ENCODE peak calls at places on chromosomes 11 and 22, in four cellular contexts. C is HepG2, E is K562, N is GM12878. K is an unnamed sample.

GRCh38 chr11:26286472-26287066 is 45.4 kb upstream of the ANO3 start:
- DNase-seq in C (peak), E (no peak), N (no peak), K (no peak)

GRCh38 chr11:69861901-69862300 is 42.7 kb upstream of the FGF3 start:
- DNase-seq in C (no peak), E (no peak), N (no peak), K (no peak)

GRCh38 chr11:3169235-3169951 is 4.3 kb upstream of the OSBPL5 start:
- DNase-seq in C (no peak), E (peak), N (no peak), K (no peak)

GRCh38 chr11:86812981-86813380 is 12.6 kb downstream of the PRSS23 start:
- DNase-seq in C (no peak), E (no peak), N (no peak), K (no peak)

GRCh38 chr11:19460718-19461405 is 220.1 kb upstream of the E2F8 start:
- DNase-seq in C (no peak), E (no peak), N (no peak), K (no peak)

GRCh38 chr11:120208777-120209176 is 2.1 kb upstream of the OAF start:
- DNase-seq in C (peak), E (no peak), N (no peak), K (no peak)

GRCh38 chr11:13962562-13963168 is at the start of gene SPON1:
- DNase-seq in C (no peak), E (no peak), N (no peak), K (peak)

GRCh38 chr11:47007579-47007978 is 71.0 kb downstream of the CSTPP1 start:
- DNase-seq in C (no peak), E (no peak), N (no peak), K (no peak)

GRCh38 chr22:36461665-36462474 is 19.6 kb downstream of the TXN2 start:
- DNase-seq in C (peak), E (no peak), N (no peak), K (peak)

GRCh38 chr11:11456896-11457295 is 103.8 kb upstream of the CSNK2A3 start:
- DNase-seq in C (no peak), E (no peak), N (no peak), K (no peak)

GRCh38 chr11:75524576-75525432 is 937 bp downstream of the GDPD5 start:
- DNase-seq in C (no peak), E (peak), N (no peak), K (no peak)

GRCh38 chr11:8069771-8070170 is 11.2 kb upstream of the TUB start:
- DNase-seq in C (no peak), E (no peak), N (no peak), K (no peak)

GRCh38 chr11:88152381-88152780 is 22.9 kb downstream of the RAB38 start:
- DNase-seq in C (no peak), E (no peak), N (no peak), K (no peak)

GRCh38 chr11:102322560-102322959 is 5.3 kb downstream of the BIRC3 start:
- DNase-seq in C (no peak), E (no peak), N (no peak), K (no peak)

GRCh38 chr11:79404325-79404724 is 36.5 kb downstream of the TENM4 start:
- DNase-seq in C (no peak), E (no peak), N (no peak), K (no peak)

GRCh38 chr22:29299136-29299900 is 7.1 kb upstream of the GAS2L1 start:
- DNase-seq in C (no peak), E (no peak), N (no peak), K (no peak)
- TF ChIP-seq HDAC2 in C (no peak), E (no peak), N (no peak), K (no peak)

GRCh38 chr11:129680907-129681306 is 134.7 kb upstream of the TMEM45B start:
- DNase-seq in C (no peak), E (no peak), N (no peak), K (no peak)
- H3K9ac ChIP-seq in C (no peak), E (no peak), N (no peak), K (no peak)

GRCh38 chr11:66317322-66317765 is 500 bp upstream of the CD248 start:
- DNase-seq in C (peak), E (no peak), N (no peak), K (no peak)
- TF ChIP-seq HDAC2 in C (no peak), E (no peak), N (no peak), K (no peak)

GRCh38 chr11:85665756-85666155 is 827 bp upstream of the CREBZF start:
- DNase-seq in C (no peak), E (no peak), N (no peak), K (no peak)
- H3K9ac ChIP-seq in C (peak), E (no peak), N (no peak), K (no peak)

DNA sequence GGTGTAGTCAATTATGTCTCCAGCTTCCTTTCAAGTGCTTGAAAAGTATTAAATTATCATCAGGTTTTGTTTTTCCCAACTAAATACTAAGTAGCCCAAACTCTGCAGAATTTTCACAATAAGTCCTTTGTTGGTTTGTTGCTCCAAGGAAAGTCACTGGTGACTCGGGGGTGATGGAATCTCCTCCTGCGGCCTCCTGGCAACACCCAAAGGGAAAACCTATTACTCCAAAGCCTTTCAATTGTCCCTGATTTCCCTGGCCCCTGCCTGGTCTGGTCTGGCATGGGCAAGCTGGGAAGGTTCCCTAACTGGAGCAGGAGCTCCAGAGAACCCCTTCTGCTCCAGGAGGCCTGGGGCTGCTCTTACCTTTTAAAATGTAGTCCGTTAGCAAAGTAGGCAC is 47.9 kb downstream of the FEZ1 start:
- DNase-seq in C (no peak), E (no peak), N (no peak), K (no peak)
- TF ChIP-seq HDAC2 in C (no peak), E (no peak), N (no peak), K (no peak)

GRCh38 chr22:26894362-26894761 is 237.0 kb downstream of the MIAT start:
- DNase-seq in C (no peak), E (no peak), N (no peak), K (no peak)
- H3K9ac ChIP-seq in C (no peak), E (no peak), N (no peak), K (no peak)

GRCh38 chr11:45659031-45659817 is 6.2 kb downstream of the CHST1 start:
- DNase-seq in C (no peak), E (no peak), N (no peak), K (no peak)

GRCh38 chr11:45660717-45661416 is 4.6 kb downstream of the CHST1 start:
- DNase-seq in C (no peak), E (no peak), N (no peak), K (no peak)

GRCh38 chr11:45659818-45660160 is 5.6 kb downstream of the CHST1 start:
- DNase-seq in C (no peak), E (no peak), N (no peak), K (no peak)

GRCh38 chr11:45657496-45658260 is 7.7 kb downstream of the CHST1 start:
- DNase-seq in C (no peak), E (no peak), N (no peak), K (no peak)

DNA sequence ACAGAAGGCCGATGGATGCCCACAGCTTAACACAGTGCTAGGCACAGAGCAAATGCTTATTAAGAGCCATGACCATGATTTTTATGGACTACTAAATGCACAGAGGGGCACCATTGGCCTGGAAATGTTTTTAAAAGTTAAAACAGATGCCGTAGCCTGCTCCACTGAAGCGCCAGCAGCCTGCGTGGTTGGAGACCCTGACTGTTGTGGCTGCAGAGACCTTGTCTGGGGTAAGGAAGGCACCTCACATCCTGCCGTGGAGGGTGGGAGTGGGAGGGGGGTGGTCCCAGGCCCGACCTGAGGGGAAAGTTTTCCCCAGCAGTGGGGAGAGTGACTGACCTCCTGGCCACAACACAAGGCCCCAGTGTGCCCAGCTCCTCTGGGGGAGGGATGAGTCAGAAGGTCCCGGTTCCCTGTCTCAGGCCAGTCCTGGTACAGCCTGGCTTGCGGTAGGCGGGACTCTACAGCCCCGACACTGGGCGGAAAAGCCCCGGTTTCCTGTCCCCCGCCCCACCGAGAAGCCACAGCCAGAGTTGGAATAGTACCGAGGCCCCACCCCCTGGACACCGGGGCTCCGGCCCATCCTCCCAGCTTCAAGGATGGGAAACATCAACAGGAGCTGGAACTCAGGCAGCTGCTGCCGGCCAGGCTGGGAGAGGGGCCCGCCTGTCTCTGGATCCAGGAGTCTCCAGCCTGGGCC is 7.0 kb downstream of the CHST1 start:
- DNase-seq in C (peak), E (no peak), N (no peak), K (peak)
- TF ChIP-seq HDAC2 in C (no peak), E (no peak), N (no peak), K (no peak)

GRCh38 chr11:133656100-133656635 is 123.9 kb upstream of the OPCML start:
- DNase-seq in C (no peak), E (no peak), N (no peak), K (peak)
- H3K9ac ChIP-seq in C (no peak), E (no peak), N (no peak), K (no peak)

GRCh38 chr11:43547900-43548381 is 132.6 kb upstream of the HSD17B12 start:
- DNase-seq in C (no peak), E (peak), N (no peak), K (no peak)

GRCh38 chr11:43547411-43547718 is 133.2 kb upstream of the HSD17B12 start:
- DNase-seq in C (no peak), E (no peak), N (no peak), K (peak)

GRCh38 chr11:43548921-43549320 is 131.6 kb upstream of the HSD17B12 start:
- DNase-seq in C (no peak), E (no peak), N (no peak), K (no peak)

GRCh38 chr11:43545610-43546009 is 134.9 kb upstream of the HSD17B12 start:
- DNase-seq in C (no peak), E (no peak), N (no peak), K (no peak)

DNA sequence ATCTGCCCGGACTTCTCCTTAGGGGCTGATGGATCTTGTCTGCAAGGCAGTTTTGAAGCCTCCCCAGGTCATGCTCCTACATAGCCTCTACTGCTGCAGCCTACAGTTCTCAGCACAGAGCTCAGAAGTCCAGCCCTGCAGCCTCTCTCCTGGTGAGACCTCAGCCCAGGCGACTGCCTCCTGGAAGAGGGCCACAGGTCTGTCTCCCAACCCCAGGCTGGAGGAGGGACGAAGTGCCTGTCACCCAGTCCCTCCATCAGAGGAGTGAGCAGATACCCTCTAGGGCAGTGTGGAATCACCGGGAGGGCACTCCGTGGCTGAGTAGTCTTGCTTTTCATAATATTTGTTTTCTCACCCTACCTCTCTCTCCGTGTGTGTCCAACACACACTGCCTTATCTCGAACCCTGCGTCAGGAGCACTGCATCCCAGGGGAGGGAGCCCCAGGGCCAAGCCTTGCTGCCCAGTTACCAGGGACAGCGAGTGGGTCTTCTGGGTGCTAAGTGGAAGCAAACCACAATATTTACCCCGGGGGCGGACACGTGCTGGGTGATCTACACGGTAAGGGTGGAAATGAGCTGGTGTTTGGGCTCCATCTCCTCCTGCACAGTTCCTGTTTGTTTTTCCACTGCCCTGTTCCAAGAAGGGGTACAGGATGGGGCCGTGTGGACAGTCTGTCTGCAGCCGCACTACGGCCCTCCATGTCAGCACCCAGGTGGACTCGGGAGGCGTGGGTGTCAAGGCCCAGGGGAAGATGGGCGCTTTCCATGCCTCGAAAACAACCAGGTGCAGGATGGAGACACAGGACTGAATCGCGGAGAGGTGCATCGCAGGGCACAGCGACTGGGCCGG is 133.8 kb upstream of the HSD17B12 start:
- DNase-seq in C (no peak), E (no peak), N (no peak), K (no peak)
- TF ChIP-seq HDAC2 in C (no peak), E (no peak), N (no peak), K (no peak)